ENCODE peak calls at places on chromosomes 6 and 20, in seven cellular contexts. One of them, this sample, is unnamed.
A peak's percentile ranks its signal among the peaks of the same experiment; 100 is the strongest.

GRCh38 chr20:43532416-43533055 is 25.0 kb downstream of the L3MBTL1 start:
- DNase-seq in NCI-H2171: no peak
- DNase-seq in GM03348: no peak
- DNase-seq in activated T-helper 1 cell treated with Interleukin-2 at 50 U/mL for 16 hours: no peak
- DNase-seq in astrocyte: no peak
- DNase-seq in T-helper 2 cell: no peak
- DNase-seq in right cardiac atrium: no peak
- DNase-seq in this sample: no peak

GRCh38 chr6:48615041-48615440 is 504.0 kb upstream of the PTCHD4 start:
- DNase-seq in activated T-helper 1 cell treated with Interleukin-2 at 50 U/mL for 16 hours: no peak
- DNase-seq in GM03348: peak; percentile 7
- DNase-seq in right cardiac atrium: no peak
- DNase-seq in T-helper 2 cell: no peak
- DNase-seq in NCI-H2171: no peak
- DNase-seq in astrocyte: peak; percentile 62
- DNase-seq in this sample: no peak

GRCh38 chr6:9646346-9647042 is 768.4 kb downstream of the TFAP2A start:
- DNase-seq in NCI-H2171: no peak
- DNase-seq in T-helper 2 cell: no peak
- DNase-seq in GM03348: peak; percentile 35
- DNase-seq in activated T-helper 1 cell treated with Interleukin-2 at 50 U/mL for 16 hours: no peak
- DNase-seq in astrocyte: peak; percentile 56
- DNase-seq in right cardiac atrium: peak; percentile 29
- DNase-seq in this sample: no peak

GRCh38 chr6:44133003-44133931 is 5.9 kb downstream of the TMEM63B start:
- DNase-seq in astrocyte: no peak
- DNase-seq in GM03348: peak; percentile 75
- DNase-seq in right cardiac atrium: peak; percentile 43
- DNase-seq in T-helper 2 cell: no peak
- DNase-seq in activated T-helper 1 cell treated with Interleukin-2 at 50 U/mL for 16 hours: no peak
- DNase-seq in NCI-H2171: peak; percentile 79
- DNase-seq in this sample: no peak

GRCh38 chr20:21214431-21214830 is 88.5 kb downstream of the KIZ start:
- DNase-seq in T-helper 2 cell: no peak
- DNase-seq in GM03348: no peak
- DNase-seq in right cardiac atrium: no peak
- DNase-seq in astrocyte: peak; percentile 10
- DNase-seq in NCI-H2171: no peak
- DNase-seq in activated T-helper 1 cell treated with Interleukin-2 at 50 U/mL for 16 hours: no peak
- DNase-seq in this sample: no peak

GRCh38 chr6:78781001-78781400 is 86.3 kb upstream of the IRAK1BP1 start:
- DNase-seq in NCI-H2171: no peak
- DNase-seq in astrocyte: no peak
- DNase-seq in T-helper 2 cell: no peak
- DNase-seq in right cardiac atrium: no peak
- DNase-seq in GM03348: no peak
- DNase-seq in activated T-helper 1 cell treated with Interleukin-2 at 50 U/mL for 16 hours: no peak
- DNase-seq in this sample: no peak

GRCh38 chr20:46118481-46119020 is 437 bp downstream of the CD40 start:
- DNase-seq in NCI-H2171: no peak
- DNase-seq in activated T-helper 1 cell treated with Interleukin-2 at 50 U/mL for 16 hours: no peak
- DNase-seq in right cardiac atrium: peak; percentile 54
- DNase-seq in T-helper 2 cell: no peak
- DNase-seq in astrocyte: no peak
- DNase-seq in GM03348: no peak
- DNase-seq in this sample: no peak

GRCh38 chr20:42686057-42686456 is 503.6 kb downstream of the PTPRT start:
- DNase-seq in activated T-helper 1 cell treated with Interleukin-2 at 50 U/mL for 16 hours: no peak
- DNase-seq in astrocyte: no peak
- DNase-seq in T-helper 2 cell: no peak
- DNase-seq in NCI-H2171: no peak
- DNase-seq in GM03348: no peak
- DNase-seq in right cardiac atrium: no peak
- DNase-seq in this sample: no peak

GRCh38 chr20:48725589-48725991 is 102.2 kb downstream of the PREX1 start:
- DNase-seq in T-helper 2 cell: no peak
- DNase-seq in astrocyte: peak; percentile 66
- DNase-seq in right cardiac atrium: no peak
- DNase-seq in activated T-helper 1 cell treated with Interleukin-2 at 50 U/mL for 16 hours: no peak
- DNase-seq in NCI-H2171: no peak
- DNase-seq in GM03348: peak; percentile 31
- DNase-seq in this sample: no peak

GRCh38 chr20:44979090-44979621 is 12.8 kb downstream of the STK4 start:
- DNase-seq in astrocyte: peak; percentile 53
- DNase-seq in T-helper 2 cell: peak; percentile 78
- DNase-seq in NCI-H2171: no peak
- DNase-seq in right cardiac atrium: no peak
- DNase-seq in activated T-helper 1 cell treated with Interleukin-2 at 50 U/mL for 16 hours: peak; percentile 45
- DNase-seq in GM03348: no peak
- DNase-seq in this sample: peak; percentile 38

GRCh38 chr20:51183443-51183842 is 160.5 kb upstream of the KCNG1 start:
- DNase-seq in activated T-helper 1 cell treated with Interleukin-2 at 50 U/mL for 16 hours: no peak
- DNase-seq in astrocyte: no peak
- DNase-seq in GM03348: peak; percentile 26
- DNase-seq in T-helper 2 cell: no peak
- DNase-seq in NCI-H2171: no peak
- DNase-seq in right cardiac atrium: no peak
- DNase-seq in this sample: no peak

GRCh38 chr20:51126337-51126736 is 103.4 kb upstream of the KCNG1 start:
- DNase-seq in activated T-helper 1 cell treated with Interleukin-2 at 50 U/mL for 16 hours: no peak
- DNase-seq in right cardiac atrium: no peak
- DNase-seq in NCI-H2171: no peak
- DNase-seq in astrocyte: no peak
- DNase-seq in GM03348: no peak
- DNase-seq in T-helper 2 cell: no peak
- DNase-seq in this sample: no peak

GRCh38 chr6:45697605-45698004 is 318.1 kb downstream of the CLIC5 start:
- DNase-seq in astrocyte: peak; percentile 99
- DNase-seq in GM03348: peak; percentile 84
- DNase-seq in activated T-helper 1 cell treated with Interleukin-2 at 50 U/mL for 16 hours: no peak
- DNase-seq in right cardiac atrium: no peak
- DNase-seq in NCI-H2171: no peak
- DNase-seq in T-helper 2 cell: no peak
- DNase-seq in this sample: no peak

GRCh38 chr20:19588731-19589130 is 169.3 kb upstream of the RIN2 start:
- DNase-seq in T-helper 2 cell: no peak
- DNase-seq in GM03348: no peak
- DNase-seq in right cardiac atrium: no peak
- DNase-seq in astrocyte: no peak
- DNase-seq in NCI-H2171: no peak
- DNase-seq in activated T-helper 1 cell treated with Interleukin-2 at 50 U/mL for 16 hours: no peak
- DNase-seq in this sample: no peak

GRCh38 chr6:117266267-117266797 is 974 bp downstream of the VGLL2 start:
- DNase-seq in right cardiac atrium: no peak
- DNase-seq in GM03348: no peak
- DNase-seq in T-helper 2 cell: no peak
- DNase-seq in astrocyte: no peak
- DNase-seq in NCI-H2171: no peak
- DNase-seq in activated T-helper 1 cell treated with Interleukin-2 at 50 U/mL for 16 hours: no peak
- DNase-seq in this sample: no peak

GRCh38 chr6:95923518-95923917 is 92.3 kb upstream of the FUT9 start:
- DNase-seq in astrocyte: no peak
- DNase-seq in right cardiac atrium: no peak
- DNase-seq in GM03348: peak; percentile 2
- DNase-seq in activated T-helper 1 cell treated with Interleukin-2 at 50 U/mL for 16 hours: no peak
- DNase-seq in T-helper 2 cell: no peak
- DNase-seq in NCI-H2171: no peak
- DNase-seq in this sample: no peak

GRCh38 chr20:23408957-23409356 is 12.3 kb downstream of the NAPB start:
- DNase-seq in right cardiac atrium: no peak
- DNase-seq in NCI-H2171: no peak
- DNase-seq in astrocyte: no peak
- DNase-seq in GM03348: no peak
- DNase-seq in T-helper 2 cell: no peak
- DNase-seq in activated T-helper 1 cell treated with Interleukin-2 at 50 U/mL for 16 hours: no peak
- DNase-seq in this sample: no peak

GRCh38 chr6:21382821-21383455 is 210.6 kb upstream of the SOX4 start:
- DNase-seq in activated T-helper 1 cell treated with Interleukin-2 at 50 U/mL for 16 hours: no peak
- DNase-seq in NCI-H2171: no peak
- DNase-seq in GM03348: no peak
- DNase-seq in astrocyte: no peak
- DNase-seq in T-helper 2 cell: no peak
- DNase-seq in right cardiac atrium: no peak
- DNase-seq in this sample: no peak

GRCh38 chr6:155090166-155090565 is 95.1 kb downstream of the TIAM2 start:
- DNase-seq in NCI-H2171: no peak
- DNase-seq in GM03348: no peak
- DNase-seq in right cardiac atrium: no peak
- DNase-seq in T-helper 2 cell: no peak
- DNase-seq in astrocyte: no peak
- DNase-seq in activated T-helper 1 cell treated with Interleukin-2 at 50 U/mL for 16 hours: no peak
- DNase-seq in this sample: no peak

GRCh38 chr20:41003143-41003932 is 25.3 kb upstream of the TOP1 start:
- DNase-seq in activated T-helper 1 cell treated with Interleukin-2 at 50 U/mL for 16 hours: peak; percentile 44
- DNase-seq in GM03348: peak; percentile 84
- DNase-seq in NCI-H2171: peak; percentile 51
- DNase-seq in right cardiac atrium: peak; percentile 67
- DNase-seq in T-helper 2 cell: peak; percentile 74
- DNase-seq in astrocyte: peak; percentile 98
- DNase-seq in this sample: peak; percentile 59